ENCODE peak calls at places on chromosome X, in eight cellular contexts. Q is osteocyte; A is stimulated activated CD4-positive, alpha-beta T cell treated with anti-CD3 and anti-CD28 coated beads, Interleukin-2, amount 100 ng/mL, for 48 hours; F is retina; H is iPS-NIHi11; W is H7; E is GM12865; V is Peyer's patch. D is an unnamed sample.

GRCh38 chrX:9071031-9071650 is 37.2 kb upstream of the FAM9B start:
- DNase-seq in H (no peak), W (no peak), F (no peak), V (no peak), Q (no peak), A (no peak), E (no peak), D (no peak)

GRCh38 chrX:17291141-17291900 is 83.7 kb upstream of the NHS start:
- DNase-seq in W (no peak), F (no peak), V (no peak), Q (no peak), H (no peak), A (no peak), E (no peak), D (peak; percentile 1)

GRCh38 chrX:134374910-134375309 is 85.1 kb upstream of the HPRT1 start:
- DNase-seq in F (no peak), A (no peak), W (no peak), Q (no peak), V (no peak), H (no peak), E (no peak), D (no peak)

GRCh38 chrX:2690856-2691542 is at the start of gene CD99:
- DNase-seq in Q (peak; percentile 94), A (peak; percentile 74), E (peak; percentile 85), F (peak; percentile 69), V (peak; percentile 97), W (peak; percentile 96), H (peak; percentile 85), D (peak; percentile 96)

GRCh38 chrX:9279271-9279596 is 185.6 kb upstream of the TBL1X start:
- DNase-seq in E (peak; percentile 31), H (no peak), V (no peak), Q (no peak), W (no peak), F (no peak), A (no peak), D (peak; percentile 65)

GRCh38 chrX:9765072-9765736 is 443 bp downstream of the GPR143 start:
- DNase-seq in E (no peak), V (no peak), F (peak; percentile 62), W (peak; percentile 89), A (no peak), H (peak; percentile 59), Q (no peak), D (peak; percentile 41)

GRCh38 chrX:18970465-18970864 is 13.4 kb downstream of the PHKA2 start:
- DNase-seq in A (no peak), Q (no peak), V (no peak), H (no peak), W (no peak), F (no peak), E (no peak), D (no peak)

GRCh38 chrX:67614414-67614813 is 70.6 kb downstream of the AR start:
- DNase-seq in Q (no peak), A (no peak), W (no peak), F (no peak), H (no peak), V (no peak), E (no peak), D (no peak)

GRCh38 chrX:106401965-106402559 is 209.7 kb upstream of the RADX start:
- DNase-seq in A (no peak), E (no peak), F (no peak), W (no peak), Q (no peak), H (no peak), V (peak; percentile 52), D (peak; percentile 36)

GRCh38 chrX:115413246-115413878 is 123.8 kb downstream of the LUZP4 start:
- DNase-seq in H (no peak), E (no peak), A (no peak), Q (no peak), V (no peak), W (no peak), F (no peak), D (no peak)

GRCh38 chrX:8647176-8647575 is 84.8 kb downstream of the ANOS1 start:
- DNase-seq in Q (no peak), V (no peak), E (no peak), A (no peak), F (no peak), W (no peak), H (no peak), D (no peak)

GRCh38 chrX:49260221-49260985 is 4.1 kb downstream of the FOXP3 start:
- DNase-seq in E (no peak), H (no peak), Q (no peak), F (no peak), V (no peak), W (no peak), A (no peak), D (no peak)

GRCh38 chrX:110026099-110026844 is 23.4 kb downstream of the TMEM164 start:
- DNase-seq in A (no peak), H (no peak), F (no peak), E (no peak), V (peak; percentile 78), W (no peak), Q (no peak), D (no peak)

GRCh38 chrX:103081051-103081450 is 11.9 kb downstream of the NXF3 start:
- DNase-seq in V (no peak), H (no peak), F (no peak), Q (no peak), W (no peak), E (no peak), A (no peak), D (no peak)

GRCh38 chrX:50779694-50780093 is 34.3 kb downstream of the SHROOM4 start:
- DNase-seq in E (no peak), F (no peak), V (no peak), H (peak; percentile 4), A (no peak), Q (no peak), W (no peak), D (no peak)

GRCh38 chrX:129786210-129786651 is 6.5 kb downstream of the SASH3 start:
- DNase-seq in A (no peak), F (no peak), E (peak; percentile 84), Q (no peak), H (no peak), V (peak; percentile 68), W (no peak), D (no peak)

GRCh38 chrX:129600981-129601424 is 53.8 kb downstream of the APLN start:
- DNase-seq in V (no peak), H (peak; percentile 21), Q (no peak), A (no peak), W (peak; percentile 64), F (no peak), E (peak; percentile 24), D (peak; percentile 31)

GRCh38 chrX:115949900-115950822 is 220.4 kb upstream of the AGTR2 start:
- DNase-seq in F (peak; percentile 93), Q (peak; percentile 78), A (peak; percentile 17), W (peak; percentile 74), V (peak; percentile 51), H (peak; percentile 34), E (no peak), D (no peak)

GRCh38 chrX:14829643-14830042 is 43.2 kb downstream of the FANCB start:
- DNase-seq in W (no peak), E (no peak), F (no peak), Q (no peak), V (no peak), A (no peak), H (no peak), D (no peak)

GRCh38 chrX:131677655-131678628 is 134.1 kb downstream of the OR13H1 start:
- DNase-seq in V (peak; percentile 57), F (peak; percentile 47), E (peak; percentile 37), W (peak; percentile 83), H (peak; percentile 72), Q (no peak), A (peak; percentile 58), D (peak; percentile 45)

GRCh38 chrX:20348139-20348538 is 81.4 kb upstream of the RPS6KA3 start:
- DNase-seq in E (no peak), W (no peak), F (no peak), A (no peak), V (no peak), Q (no peak), H (no peak), D (no peak)

GRCh38 chrX:48196745-48197213 is at the start of gene SSX5:
- DNase-seq in F (no peak), Q (no peak), A (no peak), V (no peak), W (no peak), E (no peak), H (no peak), D (no peak)

GRCh38 chrX:115690554-115691216 is 129.7 kb downstream of the PLS3 start:
- DNase-seq in F (peak; percentile 71), Q (peak; percentile 89), E (peak; percentile 79), H (peak; percentile 42), W (peak; percentile 28), V (peak; percentile 67), A (peak; percentile 61), D (peak; percentile 84)

GRCh38 chrX:47446431-47446830 is 36.6 kb downstream of the ZNF41 start:
- DNase-seq in A (no peak), E (no peak), Q (no peak), W (no peak), H (no peak), V (no peak), F (no peak), D (no peak)

GRCh38 chrX:129980540-129981206 is 1.8 kb upstream of the BCORL1 start:
- DNase-seq in V (peak; percentile 73), H (peak; percentile 68), Q (no peak), W (peak; percentile 95), A (no peak), E (peak; percentile 29), F (peak; percentile 30), D (peak; percentile 76)

GRCh38 chrX:155086202-155086840 is 15.0 kb downstream of the BRCC3 start:
- DNase-seq in F (peak; percentile 7), W (peak; percentile 71), Q (no peak), A (peak; percentile 27), V (peak; percentile 62), E (peak; percentile 35), H (peak; percentile 38), D (peak; percentile 43)

GRCh38 chrX:140572724-140573123 is 67.9 kb upstream of the SOX3 start:
- DNase-seq in W (peak; percentile 54), V (peak; percentile 56), Q (no peak), E (peak; percentile 49), A (peak; percentile 16), H (peak; percentile 30), F (peak; percentile 16), D (peak; percentile 53)

GRCh38 chrX:103211012-103211715 is 3.7 kb upstream of the BEX4 start:
- DNase-seq in F (peak; percentile 46), E (peak; percentile 36), A (peak; percentile 27), W (peak; percentile 49), H (peak; percentile 21), V (peak; percentile 71), Q (no peak), D (peak; percentile 82)

GRCh38 chrX:150324919-150325318 is 38.2 kb upstream of the MAMLD1 start:
- DNase-seq in H (no peak), E (no peak), Q (no peak), F (no peak), W (no peak), V (no peak), A (no peak), D (no peak)

GRCh38 chrX:80335062-80335830 is 85.0 kb upstream of the TENT5D start:
- DNase-seq in A (peak; percentile 0), Q (no peak), E (no peak), V (peak; percentile 67), H (peak; percentile 52), F (peak; percentile 38), W (no peak), D (peak; percentile 72)

GRCh38 chrX:120380699-120381098 is 18.8 kb downstream of the ATP1B4 start:
- DNase-seq in H (peak; percentile 19), W (peak; percentile 8), A (no peak), F (no peak), Q (no peak), V (no peak), E (peak; percentile 54), D (peak; percentile 27)

GRCh38 chrX:153744210-153745066 is 19.6 kb upstream of the PLXNB3 start:
- DNase-seq in A (no peak), H (no peak), W (peak; percentile 71), V (no peak), F (peak; percentile 56), E (no peak), Q (no peak), D (peak; percentile 67)

GRCh38 chrX:11474021-11474420 is 180.8 kb downstream of the AMELX start:
- DNase-seq in E (no peak), F (no peak), Q (no peak), A (no peak), H (no peak), W (no peak), V (no peak), D (no peak)

GRCh38 chrX:143615851-143616250 is 20.1 kb downstream of the SLITRK4 start:
- DNase-seq in W (no peak), F (no peak), H (no peak), V (no peak), E (no peak), A (no peak), Q (no peak), D (no peak)